ENCODE peak calls at places on chromosome 6, in eight cellular contexts. One of them, this sample, is unnamed.

GRCh38 chr6:111416529-111416928 is 66.5 kb downstream of the REV3L start:
- DNase-seq in tibial artery: no peak
- DNase-seq in activated naive CD4-positive, alpha-beta T cell treated with anti-CD3 and anti-CD28 coated beads, Interleukin-2, amount 10 ng/mL, durations not matched to agents 7 days and 5 days: no peak
- DNase-seq in NCI-H446: no peak
- DNase-seq in NCI-H1092 treated with DMSO at 0.1 percent for 48 hours: no peak
- DNase-seq in H4: no peak
- DNase-seq in astrocyte of the spinal cord: no peak
- DNase-seq in Right ventricle myocardium inferior: no peak
- DNase-seq in this sample: no peak

GRCh38 chr6:20790032-20790791 is 256.0 kb downstream of the CDKAL1 start:
- DNase-seq in H4: peak
- DNase-seq in Right ventricle myocardium inferior: no peak
- DNase-seq in NCI-H446: no peak
- DNase-seq in astrocyte of the spinal cord: peak
- DNase-seq in tibial artery: no peak
- DNase-seq in NCI-H1092 treated with DMSO at 0.1 percent for 48 hours: no peak
- DNase-seq in activated naive CD4-positive, alpha-beta T cell treated with anti-CD3 and anti-CD28 coated beads, Interleukin-2, amount 10 ng/mL, durations not matched to agents 7 days and 5 days: no peak
- DNase-seq in this sample: no peak

GRCh38 chr6:75460636-75461035 is 33.0 kb downstream of the FILIP1 start:
- DNase-seq in Right ventricle myocardium inferior: no peak
- DNase-seq in NCI-H446: no peak
- DNase-seq in astrocyte of the spinal cord: no peak
- DNase-seq in tibial artery: no peak
- DNase-seq in H4: no peak
- DNase-seq in activated naive CD4-positive, alpha-beta T cell treated with anti-CD3 and anti-CD28 coated beads, Interleukin-2, amount 10 ng/mL, durations not matched to agents 7 days and 5 days: no peak
- DNase-seq in NCI-H1092 treated with DMSO at 0.1 percent for 48 hours: no peak
- DNase-seq in this sample: no peak

GRCh38 chr6:151374024-151374423 is 17.3 kb downstream of the ZBTB2 start:
- DNase-seq in H4: no peak
- DNase-seq in activated naive CD4-positive, alpha-beta T cell treated with anti-CD3 and anti-CD28 coated beads, Interleukin-2, amount 10 ng/mL, durations not matched to agents 7 days and 5 days: peak
- DNase-seq in tibial artery: no peak
- DNase-seq in NCI-H446: no peak
- DNase-seq in NCI-H1092 treated with DMSO at 0.1 percent for 48 hours: no peak
- DNase-seq in Right ventricle myocardium inferior: no peak
- DNase-seq in astrocyte of the spinal cord: no peak
- DNase-seq in this sample: no peak

GRCh38 chr6:83258517-83258916 is 65.4 kb downstream of the RWDD2A start:
- DNase-seq in astrocyte of the spinal cord: no peak
- DNase-seq in H4: no peak
- DNase-seq in NCI-H1092 treated with DMSO at 0.1 percent for 48 hours: no peak
- DNase-seq in Right ventricle myocardium inferior: no peak
- DNase-seq in activated naive CD4-positive, alpha-beta T cell treated with anti-CD3 and anti-CD28 coated beads, Interleukin-2, amount 10 ng/mL, durations not matched to agents 7 days and 5 days: no peak
- DNase-seq in tibial artery: no peak
- DNase-seq in NCI-H446: no peak
- DNase-seq in this sample: no peak

GRCh38 chr6:118319890-118320289 is 228.2 kb upstream of the PLN start:
- DNase-seq in H4: no peak
- DNase-seq in NCI-H446: no peak
- DNase-seq in tibial artery: no peak
- DNase-seq in NCI-H1092 treated with DMSO at 0.1 percent for 48 hours: peak
- DNase-seq in astrocyte of the spinal cord: no peak
- DNase-seq in Right ventricle myocardium inferior: no peak
- DNase-seq in activated naive CD4-positive, alpha-beta T cell treated with anti-CD3 and anti-CD28 coated beads, Interleukin-2, amount 10 ng/mL, durations not matched to agents 7 days and 5 days: no peak
- DNase-seq in this sample: no peak

GRCh38 chr6:160534050-160534696 is 129.9 kb downstream of the LPA start:
- DNase-seq in astrocyte of the spinal cord: peak
- DNase-seq in H4: peak
- DNase-seq in tibial artery: peak
- DNase-seq in NCI-H1092 treated with DMSO at 0.1 percent for 48 hours: peak
- DNase-seq in activated naive CD4-positive, alpha-beta T cell treated with anti-CD3 and anti-CD28 coated beads, Interleukin-2, amount 10 ng/mL, durations not matched to agents 7 days and 5 days: peak
- DNase-seq in NCI-H446: peak
- DNase-seq in Right ventricle myocardium inferior: no peak
- DNase-seq in this sample: peak

GRCh38 chr6:43771210-43771857 is 1.3 kb downstream of the VEGFA start:
- DNase-seq in tibial artery: peak
- DNase-seq in NCI-H1092 treated with DMSO at 0.1 percent for 48 hours: peak
- DNase-seq in NCI-H446: peak
- DNase-seq in astrocyte of the spinal cord: peak
- DNase-seq in H4: no peak
- DNase-seq in Right ventricle myocardium inferior: peak
- DNase-seq in activated naive CD4-positive, alpha-beta T cell treated with anti-CD3 and anti-CD28 coated beads, Interleukin-2, amount 10 ng/mL, durations not matched to agents 7 days and 5 days: peak
- DNase-seq in this sample: peak

GRCh38 chr6:35265523-35265922 is 6.0 kb downstream of the ZNF76 start:
- DNase-seq in astrocyte of the spinal cord: no peak
- DNase-seq in NCI-H446: no peak
- DNase-seq in tibial artery: no peak
- DNase-seq in Right ventricle myocardium inferior: no peak
- DNase-seq in activated naive CD4-positive, alpha-beta T cell treated with anti-CD3 and anti-CD28 coated beads, Interleukin-2, amount 10 ng/mL, durations not matched to agents 7 days and 5 days: no peak
- DNase-seq in NCI-H1092 treated with DMSO at 0.1 percent for 48 hours: no peak
- DNase-seq in H4: no peak
- DNase-seq in this sample: no peak

GRCh38 chr6:130560231-130560630 is 194.4 kb downstream of the TMEM200A start:
- DNase-seq in Right ventricle myocardium inferior: no peak
- DNase-seq in H4: no peak
- DNase-seq in NCI-H1092 treated with DMSO at 0.1 percent for 48 hours: no peak
- DNase-seq in activated naive CD4-positive, alpha-beta T cell treated with anti-CD3 and anti-CD28 coated beads, Interleukin-2, amount 10 ng/mL, durations not matched to agents 7 days and 5 days: no peak
- DNase-seq in NCI-H446: no peak
- DNase-seq in tibial artery: no peak
- DNase-seq in astrocyte of the spinal cord: peak
- DNase-seq in this sample: no peak

GRCh38 chr6:35706468-35706867 is 17.8 kb upstream of the FKBP5 start:
- DNase-seq in activated naive CD4-positive, alpha-beta T cell treated with anti-CD3 and anti-CD28 coated beads, Interleukin-2, amount 10 ng/mL, durations not matched to agents 7 days and 5 days: no peak
- DNase-seq in Right ventricle myocardium inferior: no peak
- DNase-seq in NCI-H1092 treated with DMSO at 0.1 percent for 48 hours: no peak
- DNase-seq in NCI-H446: no peak
- DNase-seq in astrocyte of the spinal cord: no peak
- DNase-seq in tibial artery: no peak
- DNase-seq in H4: no peak
- DNase-seq in this sample: no peak

GRCh38 chr6:114439414-114439813 is 96.6 kb upstream of the HS3ST5 start:
- DNase-seq in activated naive CD4-positive, alpha-beta T cell treated with anti-CD3 and anti-CD28 coated beads, Interleukin-2, amount 10 ng/mL, durations not matched to agents 7 days and 5 days: no peak
- DNase-seq in astrocyte of the spinal cord: no peak
- DNase-seq in H4: no peak
- DNase-seq in tibial artery: no peak
- DNase-seq in NCI-H446: no peak
- DNase-seq in NCI-H1092 treated with DMSO at 0.1 percent for 48 hours: no peak
- DNase-seq in Right ventricle myocardium inferior: no peak
- DNase-seq in this sample: no peak

GRCh38 chr6:105135056-105135455 is 44.8 kb downstream of the POPDC3 start:
- DNase-seq in NCI-H446: peak
- DNase-seq in tibial artery: no peak
- DNase-seq in H4: no peak
- DNase-seq in astrocyte of the spinal cord: peak
- DNase-seq in activated naive CD4-positive, alpha-beta T cell treated with anti-CD3 and anti-CD28 coated beads, Interleukin-2, amount 10 ng/mL, durations not matched to agents 7 days and 5 days: no peak
- DNase-seq in NCI-H1092 treated with DMSO at 0.1 percent for 48 hours: peak
- DNase-seq in Right ventricle myocardium inferior: no peak
- DNase-seq in this sample: no peak

GRCh38 chr6:145705561-145705960 is 29.8 kb downstream of the EPM2A start:
- DNase-seq in NCI-H446: no peak
- DNase-seq in activated naive CD4-positive, alpha-beta T cell treated with anti-CD3 and anti-CD28 coated beads, Interleukin-2, amount 10 ng/mL, durations not matched to agents 7 days and 5 days: no peak
- DNase-seq in H4: no peak
- DNase-seq in tibial artery: no peak
- DNase-seq in Right ventricle myocardium inferior: no peak
- DNase-seq in NCI-H1092 treated with DMSO at 0.1 percent for 48 hours: no peak
- DNase-seq in astrocyte of the spinal cord: peak
- DNase-seq in this sample: no peak